ENCODE peak calls at places on chromosomes 3 and 15, in seven cellular contexts. One of them, this sample, is unnamed.

GRCh38 chr15:62163847-62164499 is 1.1 kb downstream of the C2CD4B start:
- DNase-seq in NCI-H748 treated with DMSO at 0.1 percent for 48 hours: no peak
- DNase-seq in Jurkat, Clone E6-1: no peak
- DNase-seq in CD8-positive, alpha-beta memory T cell: no peak
- DNase-seq in activated T-cell treated with anti-CD3 and anti-CD28 coated beads, Interleukin-2, amount 50 U/mL, for 72 hours: no peak
- DNase-seq in AG08396: no peak
- DNase-seq in SW 1271: no peak
- DNase-seq in this sample: peak

GRCh38 chr15:49473031-49473430 is 50.0 kb downstream of the FGF7 start:
- DNase-seq in NCI-H748 treated with DMSO at 0.1 percent for 48 hours: no peak
- DNase-seq in activated T-cell treated with anti-CD3 and anti-CD28 coated beads, Interleukin-2, amount 50 U/mL, for 72 hours: no peak
- DNase-seq in Jurkat, Clone E6-1: no peak
- DNase-seq in AG08396: no peak
- DNase-seq in SW 1271: no peak
- DNase-seq in CD8-positive, alpha-beta memory T cell: no peak
- DNase-seq in this sample: no peak

GRCh38 chr3:182789371-182789770 is 3.9 kb upstream of the ATP11B start:
- DNase-seq in AG08396: no peak
- DNase-seq in NCI-H748 treated with DMSO at 0.1 percent for 48 hours: no peak
- DNase-seq in Jurkat, Clone E6-1: no peak
- DNase-seq in CD8-positive, alpha-beta memory T cell: no peak
- DNase-seq in activated T-cell treated with anti-CD3 and anti-CD28 coated beads, Interleukin-2, amount 50 U/mL, for 72 hours: no peak
- DNase-seq in SW 1271: no peak
- DNase-seq in this sample: no peak

GRCh38 chr3:127419140-127419539 is 131.3 kb upstream of the PRR20G start:
- DNase-seq in SW 1271: no peak
- DNase-seq in CD8-positive, alpha-beta memory T cell: no peak
- DNase-seq in NCI-H748 treated with DMSO at 0.1 percent for 48 hours: no peak
- DNase-seq in Jurkat, Clone E6-1: no peak
- DNase-seq in activated T-cell treated with anti-CD3 and anti-CD28 coated beads, Interleukin-2, amount 50 U/mL, for 72 hours: no peak
- DNase-seq in AG08396: no peak
- DNase-seq in this sample: no peak

GRCh38 chr15:50065264-50065663 is 53.8 kb downstream of the ATP8B4 start:
- DNase-seq in NCI-H748 treated with DMSO at 0.1 percent for 48 hours: no peak
- DNase-seq in CD8-positive, alpha-beta memory T cell: no peak
- DNase-seq in SW 1271: no peak
- DNase-seq in Jurkat, Clone E6-1: no peak
- DNase-seq in AG08396: no peak
- DNase-seq in activated T-cell treated with anti-CD3 and anti-CD28 coated beads, Interleukin-2, amount 50 U/mL, for 72 hours: no peak
- DNase-seq in this sample: no peak

GRCh38 chr3:12405432-12406272 is 78.6 kb upstream of the TSEN2 start:
- DNase-seq in SW 1271: no peak
- DNase-seq in activated T-cell treated with anti-CD3 and anti-CD28 coated beads, Interleukin-2, amount 50 U/mL, for 72 hours: no peak
- DNase-seq in AG08396: peak
- DNase-seq in NCI-H748 treated with DMSO at 0.1 percent for 48 hours: no peak
- DNase-seq in Jurkat, Clone E6-1: no peak
- DNase-seq in CD8-positive, alpha-beta memory T cell: no peak
- DNase-seq in this sample: peak

GRCh38 chr3:114758828-114759709 is 388.0 kb downstream of the ZBTB20 start:
- DNase-seq in AG08396: peak
- DNase-seq in SW 1271: no peak
- DNase-seq in activated T-cell treated with anti-CD3 and anti-CD28 coated beads, Interleukin-2, amount 50 U/mL, for 72 hours: no peak
- DNase-seq in Jurkat, Clone E6-1: no peak
- DNase-seq in NCI-H748 treated with DMSO at 0.1 percent for 48 hours: no peak
- DNase-seq in CD8-positive, alpha-beta memory T cell: no peak
- DNase-seq in this sample: peak

GRCh38 chr3:133049491-133049890 is 11.3 kb downstream of the TMEM108 start:
- DNase-seq in activated T-cell treated with anti-CD3 and anti-CD28 coated beads, Interleukin-2, amount 50 U/mL, for 72 hours: no peak
- DNase-seq in AG08396: no peak
- DNase-seq in SW 1271: no peak
- DNase-seq in Jurkat, Clone E6-1: no peak
- DNase-seq in NCI-H748 treated with DMSO at 0.1 percent for 48 hours: no peak
- DNase-seq in CD8-positive, alpha-beta memory T cell: no peak
- DNase-seq in this sample: no peak

GRCh38 chr15:58605931-58606330 is 143.6 kb downstream of the ADAM10 start:
- DNase-seq in AG08396: no peak
- DNase-seq in NCI-H748 treated with DMSO at 0.1 percent for 48 hours: no peak
- DNase-seq in activated T-cell treated with anti-CD3 and anti-CD28 coated beads, Interleukin-2, amount 50 U/mL, for 72 hours: no peak
- DNase-seq in CD8-positive, alpha-beta memory T cell: no peak
- DNase-seq in SW 1271: no peak
- DNase-seq in Jurkat, Clone E6-1: no peak
- DNase-seq in this sample: no peak

GRCh38 chr3:141414800-141415462 is 46.6 kb downstream of the ZBTB38 start:
- DNase-seq in CD8-positive, alpha-beta memory T cell: no peak
- DNase-seq in Jurkat, Clone E6-1: no peak
- DNase-seq in AG08396: no peak
- DNase-seq in SW 1271: no peak
- DNase-seq in NCI-H748 treated with DMSO at 0.1 percent for 48 hours: no peak
- DNase-seq in activated T-cell treated with anti-CD3 and anti-CD28 coated beads, Interleukin-2, amount 50 U/mL, for 72 hours: peak
- DNase-seq in this sample: peak

GRCh38 chr3:17195856-17196604 is 311.3 kb downstream of the PLCL2 start:
- DNase-seq in NCI-H748 treated with DMSO at 0.1 percent for 48 hours: no peak
- DNase-seq in SW 1271: no peak
- DNase-seq in activated T-cell treated with anti-CD3 and anti-CD28 coated beads, Interleukin-2, amount 50 U/mL, for 72 hours: no peak
- DNase-seq in Jurkat, Clone E6-1: no peak
- DNase-seq in CD8-positive, alpha-beta memory T cell: no peak
- DNase-seq in AG08396: no peak
- DNase-seq in this sample: peak

GRCh38 chr15:70241031-70241430 is 143.3 kb upstream of the TLE3 start:
- DNase-seq in CD8-positive, alpha-beta memory T cell: no peak
- DNase-seq in NCI-H748 treated with DMSO at 0.1 percent for 48 hours: no peak
- DNase-seq in activated T-cell treated with anti-CD3 and anti-CD28 coated beads, Interleukin-2, amount 50 U/mL, for 72 hours: no peak
- DNase-seq in Jurkat, Clone E6-1: no peak
- DNase-seq in AG08396: no peak
- DNase-seq in SW 1271: no peak
- DNase-seq in this sample: no peak

GRCh38 chr15:80832676-80833075 is 53.5 kb downstream of the CEMIP start:
- DNase-seq in SW 1271: no peak
- DNase-seq in activated T-cell treated with anti-CD3 and anti-CD28 coated beads, Interleukin-2, amount 50 U/mL, for 72 hours: no peak
- DNase-seq in Jurkat, Clone E6-1: no peak
- DNase-seq in AG08396: no peak
- DNase-seq in CD8-positive, alpha-beta memory T cell: no peak
- DNase-seq in NCI-H748 treated with DMSO at 0.1 percent for 48 hours: no peak
- DNase-seq in this sample: no peak

GRCh38 chr15:76150508-76150907 is 90.7 kb downstream of the TMEM266 start:
- DNase-seq in Jurkat, Clone E6-1: no peak
- DNase-seq in activated T-cell treated with anti-CD3 and anti-CD28 coated beads, Interleukin-2, amount 50 U/mL, for 72 hours: no peak
- DNase-seq in CD8-positive, alpha-beta memory T cell: no peak
- DNase-seq in AG08396: no peak
- DNase-seq in NCI-H748 treated with DMSO at 0.1 percent for 48 hours: no peak
- DNase-seq in SW 1271: no peak
- DNase-seq in this sample: no peak

GRCh38 chr15:75597667-75598341 is 18.7 kb upstream of the PTPN9 start:
- DNase-seq in SW 1271: no peak
- DNase-seq in activated T-cell treated with anti-CD3 and anti-CD28 coated beads, Interleukin-2, amount 50 U/mL, for 72 hours: peak
- DNase-seq in Jurkat, Clone E6-1: no peak
- DNase-seq in AG08396: no peak
- DNase-seq in CD8-positive, alpha-beta memory T cell: peak
- DNase-seq in NCI-H748 treated with DMSO at 0.1 percent for 48 hours: no peak
- DNase-seq in this sample: no peak

GRCh38 chr3:32508731-32509130 is 6.1 kb upstream of the CMTM6 start:
- DNase-seq in AG08396: no peak
- DNase-seq in SW 1271: no peak
- DNase-seq in activated T-cell treated with anti-CD3 and anti-CD28 coated beads, Interleukin-2, amount 50 U/mL, for 72 hours: no peak
- DNase-seq in CD8-positive, alpha-beta memory T cell: no peak
- DNase-seq in NCI-H748 treated with DMSO at 0.1 percent for 48 hours: no peak
- DNase-seq in Jurkat, Clone E6-1: no peak
- DNase-seq in this sample: peak

GRCh38 chr3:74538669-74539068 is 75.8 kb downstream of the CNTN3 start:
- DNase-seq in AG08396: no peak
- DNase-seq in NCI-H748 treated with DMSO at 0.1 percent for 48 hours: no peak
- DNase-seq in CD8-positive, alpha-beta memory T cell: no peak
- DNase-seq in activated T-cell treated with anti-CD3 and anti-CD28 coated beads, Interleukin-2, amount 50 U/mL, for 72 hours: no peak
- DNase-seq in SW 1271: no peak
- DNase-seq in Jurkat, Clone E6-1: no peak
- DNase-seq in this sample: no peak

GRCh38 chr3:138328341-138328740 is 1.3 kb downstream of the NME9 start:
- DNase-seq in CD8-positive, alpha-beta memory T cell: no peak
- DNase-seq in Jurkat, Clone E6-1: no peak
- DNase-seq in NCI-H748 treated with DMSO at 0.1 percent for 48 hours: no peak
- DNase-seq in SW 1271: no peak
- DNase-seq in activated T-cell treated with anti-CD3 and anti-CD28 coated beads, Interleukin-2, amount 50 U/mL, for 72 hours: no peak
- DNase-seq in AG08396: peak
- DNase-seq in this sample: peak

GRCh38 chr15:66680502-66680901 is 21.5 kb upstream of the SMAD6 start:
- DNase-seq in NCI-H748 treated with DMSO at 0.1 percent for 48 hours: no peak
- DNase-seq in SW 1271: no peak
- DNase-seq in AG08396: no peak
- DNase-seq in Jurkat, Clone E6-1: no peak
- DNase-seq in CD8-positive, alpha-beta memory T cell: no peak
- DNase-seq in activated T-cell treated with anti-CD3 and anti-CD28 coated beads, Interleukin-2, amount 50 U/mL, for 72 hours: no peak
- DNase-seq in this sample: no peak